ENCODE peak calls at places on chromosomes 7 and 10, in eight cellular contexts. One of them, this sample, is unnamed.

GRCh38 chr10:3774814-3775670 is 10.0 kb downstream of the KLF6 start:
- DNase-seq in HT1080: peak
- DNase-seq in fibroblast of pulmonary artery: peak
- DNase-seq in nephron progenitor cell: no peak
- DNase-seq in activated CD8-positive, alpha-beta memory T cell treated with anti-CD3 and anti-CD28 coated beads for 24 hours: peak
- DNase-seq in hypothalamus: no peak
- DNase-seq in ovary: peak
- DNase-seq in hepatocyte: peak
- DNase-seq in this sample: no peak

GRCh38 chr7:142188846-142189245 is 69.0 kb downstream of the PRSS58 start:
- DNase-seq in HT1080: peak
- DNase-seq in fibroblast of pulmonary artery: no peak
- DNase-seq in nephron progenitor cell: no peak
- DNase-seq in activated CD8-positive, alpha-beta memory T cell treated with anti-CD3 and anti-CD28 coated beads for 24 hours: no peak
- DNase-seq in hypothalamus: no peak
- DNase-seq in ovary: no peak
- DNase-seq in hepatocyte: no peak
- DNase-seq in this sample: no peak

GRCh38 chr10:132728321-132728720 is 57.6 kb downstream of the NKX6-2 start:
- DNase-seq in HT1080: no peak
- DNase-seq in fibroblast of pulmonary artery: no peak
- DNase-seq in nephron progenitor cell: no peak
- DNase-seq in activated CD8-positive, alpha-beta memory T cell treated with anti-CD3 and anti-CD28 coated beads for 24 hours: no peak
- DNase-seq in hypothalamus: no peak
- DNase-seq in ovary: no peak
- DNase-seq in hepatocyte: no peak
- DNase-seq in this sample: no peak

GRCh38 chr7:44308741-44309270 is 16.6 kb downstream of the CAMK2B start:
- DNase-seq in HT1080: no peak
- DNase-seq in fibroblast of pulmonary artery: no peak
- DNase-seq in nephron progenitor cell: no peak
- DNase-seq in activated CD8-positive, alpha-beta memory T cell treated with anti-CD3 and anti-CD28 coated beads for 24 hours: peak
- DNase-seq in hypothalamus: no peak
- DNase-seq in ovary: no peak
- DNase-seq in hepatocyte: no peak
- DNase-seq in this sample: no peak

GRCh38 chr10:81034376-81034775 is 496.7 kb downstream of the SH2D4B start:
- DNase-seq in HT1080: no peak
- DNase-seq in fibroblast of pulmonary artery: no peak
- DNase-seq in nephron progenitor cell: no peak
- DNase-seq in activated CD8-positive, alpha-beta memory T cell treated with anti-CD3 and anti-CD28 coated beads for 24 hours: no peak
- DNase-seq in hypothalamus: no peak
- DNase-seq in ovary: no peak
- DNase-seq in hepatocyte: no peak
- DNase-seq in this sample: no peak

GRCh38 chr7:143287935-143288826 is at the start of gene CASP2:
- DNase-seq in HT1080: peak
- DNase-seq in fibroblast of pulmonary artery: peak
- DNase-seq in nephron progenitor cell: peak
- DNase-seq in activated CD8-positive, alpha-beta memory T cell treated with anti-CD3 and anti-CD28 coated beads for 24 hours: peak
- DNase-seq in hypothalamus: peak
- DNase-seq in ovary: peak
- DNase-seq in hepatocyte: peak
- DNase-seq in this sample: peak

GRCh38 chr10:87752571-87752970 is 65.5 kb downstream of the ATAD1 start:
- DNase-seq in HT1080: peak
- DNase-seq in fibroblast of pulmonary artery: peak
- DNase-seq in nephron progenitor cell: no peak
- DNase-seq in activated CD8-positive, alpha-beta memory T cell treated with anti-CD3 and anti-CD28 coated beads for 24 hours: no peak
- DNase-seq in hypothalamus: no peak
- DNase-seq in ovary: no peak
- DNase-seq in hepatocyte: no peak
- DNase-seq in this sample: no peak

GRCh38 chr7:105723582-105723981 is 142.3 kb upstream of the EFCAB10 start:
- DNase-seq in HT1080: no peak
- DNase-seq in fibroblast of pulmonary artery: no peak
- DNase-seq in nephron progenitor cell: peak
- DNase-seq in activated CD8-positive, alpha-beta memory T cell treated with anti-CD3 and anti-CD28 coated beads for 24 hours: no peak
- DNase-seq in hypothalamus: peak
- DNase-seq in ovary: peak
- DNase-seq in hepatocyte: no peak
- DNase-seq in this sample: no peak

GRCh38 chr10:66931340-66931948 is 5.6 kb downstream of the LRRTM3 start:
- DNase-seq in HT1080: peak
- DNase-seq in fibroblast of pulmonary artery: peak
- DNase-seq in nephron progenitor cell: peak
- DNase-seq in activated CD8-positive, alpha-beta memory T cell treated with anti-CD3 and anti-CD28 coated beads for 24 hours: no peak
- DNase-seq in hypothalamus: peak
- DNase-seq in ovary: no peak
- DNase-seq in hepatocyte: peak
- DNase-seq in this sample: no peak

GRCh38 chr10:62268027-62268398 is 631 bp downstream of the RTKN2 start:
- DNase-seq in HT1080: no peak
- DNase-seq in fibroblast of pulmonary artery: no peak
- DNase-seq in nephron progenitor cell: peak
- DNase-seq in activated CD8-positive, alpha-beta memory T cell treated with anti-CD3 and anti-CD28 coated beads for 24 hours: peak
- DNase-seq in hypothalamus: no peak
- DNase-seq in ovary: no peak
- DNase-seq in hepatocyte: peak
- DNase-seq in this sample: no peak

GRCh38 chr7:12322903-12323300 is 80.8 kb downstream of the VWDE start:
- DNase-seq in HT1080: no peak
- DNase-seq in fibroblast of pulmonary artery: no peak
- DNase-seq in nephron progenitor cell: no peak
- DNase-seq in activated CD8-positive, alpha-beta memory T cell treated with anti-CD3 and anti-CD28 coated beads for 24 hours: no peak
- DNase-seq in hypothalamus: no peak
- DNase-seq in ovary: no peak
- DNase-seq in hepatocyte: no peak
- DNase-seq in this sample: no peak

GRCh38 chr7:11232462-11232861 is 258.8 kb downstream of the PHF14 start:
- DNase-seq in HT1080: peak
- DNase-seq in fibroblast of pulmonary artery: no peak
- DNase-seq in nephron progenitor cell: no peak
- DNase-seq in activated CD8-positive, alpha-beta memory T cell treated with anti-CD3 and anti-CD28 coated beads for 24 hours: no peak
- DNase-seq in hypothalamus: no peak
- DNase-seq in ovary: no peak
- DNase-seq in hepatocyte: no peak
- DNase-seq in this sample: no peak

GRCh38 chr10:121781101-121781500 is 146.7 kb downstream of the ATE1 start:
- DNase-seq in HT1080: no peak
- DNase-seq in fibroblast of pulmonary artery: no peak
- DNase-seq in nephron progenitor cell: no peak
- DNase-seq in activated CD8-positive, alpha-beta memory T cell treated with anti-CD3 and anti-CD28 coated beads for 24 hours: no peak
- DNase-seq in hypothalamus: no peak
- DNase-seq in ovary: no peak
- DNase-seq in hepatocyte: peak
- DNase-seq in this sample: no peak

GRCh38 chr7:18087687-18088078 is 60.0 kb upstream of the PRPS1L1 start:
- DNase-seq in HT1080: no peak
- DNase-seq in fibroblast of pulmonary artery: no peak
- DNase-seq in nephron progenitor cell: peak
- DNase-seq in activated CD8-positive, alpha-beta memory T cell treated with anti-CD3 and anti-CD28 coated beads for 24 hours: no peak
- DNase-seq in hypothalamus: no peak
- DNase-seq in ovary: no peak
- DNase-seq in hepatocyte: peak
- DNase-seq in this sample: no peak

GRCh38 chr7:35875292-35875691 is 74.4 kb downstream of the SEPTIN7 start:
- DNase-seq in HT1080: no peak
- DNase-seq in fibroblast of pulmonary artery: peak
- DNase-seq in nephron progenitor cell: no peak
- DNase-seq in activated CD8-positive, alpha-beta memory T cell treated with anti-CD3 and anti-CD28 coated beads for 24 hours: no peak
- DNase-seq in hypothalamus: no peak
- DNase-seq in ovary: no peak
- DNase-seq in hepatocyte: no peak
- DNase-seq in this sample: no peak

GRCh38 chr10:92690211-92691041 is 671 bp downstream of the HHEX start:
- DNase-seq in HT1080: peak
- DNase-seq in fibroblast of pulmonary artery: peak
- DNase-seq in nephron progenitor cell: peak
- DNase-seq in activated CD8-positive, alpha-beta memory T cell treated with anti-CD3 and anti-CD28 coated beads for 24 hours: peak
- DNase-seq in hypothalamus: no peak
- DNase-seq in ovary: no peak
- DNase-seq in hepatocyte: peak
- DNase-seq in this sample: no peak

GRCh38 chr7:105909742-105910141 is 33.3 kb upstream of the ATXN7L1 start:
- DNase-seq in HT1080: no peak
- DNase-seq in fibroblast of pulmonary artery: no peak
- DNase-seq in nephron progenitor cell: no peak
- DNase-seq in activated CD8-positive, alpha-beta memory T cell treated with anti-CD3 and anti-CD28 coated beads for 24 hours: no peak
- DNase-seq in hypothalamus: no peak
- DNase-seq in ovary: no peak
- DNase-seq in hepatocyte: no peak
- DNase-seq in this sample: no peak

GRCh38 chr10:69446650-69447151 is 4.6 kb upstream of the TSPAN15 start:
- DNase-seq in HT1080: peak
- DNase-seq in fibroblast of pulmonary artery: peak
- DNase-seq in nephron progenitor cell: no peak
- DNase-seq in activated CD8-positive, alpha-beta memory T cell treated with anti-CD3 and anti-CD28 coated beads for 24 hours: no peak
- DNase-seq in hypothalamus: no peak
- DNase-seq in ovary: no peak
- DNase-seq in hepatocyte: peak
- DNase-seq in this sample: no peak

GRCh38 chr10:80196270-80196949 is 8.9 kb downstream of the ANXA11 start:
- DNase-seq in HT1080: peak
- DNase-seq in fibroblast of pulmonary artery: peak
- DNase-seq in nephron progenitor cell: no peak
- DNase-seq in activated CD8-positive, alpha-beta memory T cell treated with anti-CD3 and anti-CD28 coated beads for 24 hours: peak
- DNase-seq in hypothalamus: no peak
- DNase-seq in ovary: no peak
- DNase-seq in hepatocyte: peak
- DNase-seq in this sample: no peak

GRCh38 chr10:61097026-61097425 is 153.0 kb upstream of the RHOBTB1 start:
- DNase-seq in HT1080: peak
- DNase-seq in fibroblast of pulmonary artery: peak
- DNase-seq in nephron progenitor cell: no peak
- DNase-seq in activated CD8-positive, alpha-beta memory T cell treated with anti-CD3 and anti-CD28 coated beads for 24 hours: no peak
- DNase-seq in hypothalamus: no peak
- DNase-seq in ovary: no peak
- DNase-seq in hepatocyte: no peak
- DNase-seq in this sample: no peak

GRCh38 chr7:50696810-50697582 is 85.7 kb downstream of the GRB10 start:
- DNase-seq in HT1080: no peak
- DNase-seq in fibroblast of pulmonary artery: peak
- DNase-seq in nephron progenitor cell: no peak
- DNase-seq in activated CD8-positive, alpha-beta memory T cell treated with anti-CD3 and anti-CD28 coated beads for 24 hours: no peak
- DNase-seq in hypothalamus: no peak
- DNase-seq in ovary: no peak
- DNase-seq in hepatocyte: no peak
- DNase-seq in this sample: no peak

GRCh38 chr7:138869353-138869752 is 71.4 kb upstream of the ATP6V0A4 start:
- DNase-seq in HT1080: no peak
- DNase-seq in fibroblast of pulmonary artery: no peak
- DNase-seq in nephron progenitor cell: no peak
- DNase-seq in activated CD8-positive, alpha-beta memory T cell treated with anti-CD3 and anti-CD28 coated beads for 24 hours: no peak
- DNase-seq in hypothalamus: no peak
- DNase-seq in ovary: no peak
- DNase-seq in hepatocyte: no peak
- DNase-seq in this sample: no peak

This sample was measured in GM18507.